ENCODE peak calls at places on chromosomes 1 and 21, in five cellular contexts. One of them, this sample, is unnamed.

GRCh38 chr1:11617314-11617713 is 36.9 kb downstream of the FBXO2 start:
- DNase-seq in MV-4-11: no peak
- DNase-seq in NCI-H1105: no peak
- DNase-seq in aorta: no peak
- DNase-seq in GM04503: no peak
- DNase-seq in this sample: peak; percentile 72

GRCh38 chr1:11337536-11338350 is 64.7 kb downstream of the UBIAD1 start:
- DNase-seq in MV-4-11: peak; percentile 7
- DNase-seq in NCI-H1105: peak; percentile 66
- DNase-seq in aorta: no peak
- DNase-seq in GM04503: no peak
- DNase-seq in this sample: peak; percentile 65

GRCh38 chr1:112957133-112957812 is 1.3 kb upstream of the SLC16A1 start:
- DNase-seq in MV-4-11: peak; percentile 24
- DNase-seq in NCI-H1105: no peak
- DNase-seq in aorta: no peak
- DNase-seq in GM04503: peak; percentile 87
- DNase-seq in this sample: peak; percentile 18

GRCh38 chr1:78843111-78843908 is 163.2 kb downstream of the ADGRL4 start:
- DNase-seq in MV-4-11: no peak
- DNase-seq in NCI-H1105: no peak
- DNase-seq in aorta: no peak
- DNase-seq in GM04503: no peak
- DNase-seq in this sample: no peak

GRCh38 chr1:27430903-27431653 is 38.7 kb downstream of the GPR3 start:
- DNase-seq in MV-4-11: peak; percentile 63
- DNase-seq in NCI-H1105: no peak
- DNase-seq in aorta: no peak
- DNase-seq in GM04503: no peak
- DNase-seq in this sample: no peak

GRCh38 chr1:52523376-52523775 is 29.5 kb downstream of the TUT4 start:
- DNase-seq in MV-4-11: no peak
- DNase-seq in NCI-H1105: no peak
- DNase-seq in aorta: no peak
- DNase-seq in GM04503: peak; percentile 23
- DNase-seq in this sample: no peak

GRCh38 chr1:151199860-151200581 is 1.7 kb downstream of the PIP5K1A start:
- DNase-seq in MV-4-11: peak; percentile 38
- DNase-seq in NCI-H1105: no peak
- DNase-seq in aorta: peak; percentile 14
- DNase-seq in GM04503: peak; percentile 74
- DNase-seq in this sample: no peak

GRCh38 chr1:88462481-88463261 is 221.4 kb upstream of the PKN2 start:
- DNase-seq in MV-4-11: no peak
- DNase-seq in NCI-H1105: peak; percentile 63
- DNase-seq in aorta: no peak
- DNase-seq in GM04503: no peak
- DNase-seq in this sample: peak; percentile 64

GRCh38 chr1:63073530-63074306 is 248.6 kb upstream of the FOXD3 start:
- DNase-seq in MV-4-11: no peak
- DNase-seq in NCI-H1105: peak; percentile 71
- DNase-seq in aorta: no peak
- DNase-seq in GM04503: no peak
- DNase-seq in this sample: no peak

GRCh38 chr1:26826261-26827201 is at the start of gene ZDHHC18:
- DNase-seq in MV-4-11: no peak
- DNase-seq in NCI-H1105: peak; percentile 58
- DNase-seq in aorta: peak; percentile 91
- DNase-seq in GM04503: no peak
- DNase-seq in this sample: peak; percentile 69

GRCh38 chr1:42845866-42846256 is 552 bp upstream of the ZNF691 start:
- DNase-seq in MV-4-11: no peak
- DNase-seq in NCI-H1105: no peak
- DNase-seq in aorta: no peak
- DNase-seq in GM04503: no peak
- DNase-seq in this sample: peak; percentile 18

GRCh38 chr1:224087358-224087757 is 26.6 kb upstream of the FBXO28 start:
- DNase-seq in MV-4-11: no peak
- DNase-seq in NCI-H1105: no peak
- DNase-seq in aorta: no peak
- DNase-seq in GM04503: no peak
- DNase-seq in this sample: no peak

GRCh38 chr1:72282271-72282656 is at the start of gene NEGR1:
- DNase-seq in MV-4-11: no peak
- DNase-seq in NCI-H1105: peak; percentile 74
- DNase-seq in aorta: peak; percentile 86
- DNase-seq in GM04503: peak; percentile 28
- DNase-seq in this sample: peak; percentile 74

GRCh38 chr1:20551945-20552727 is at the start of gene FAM43B:
- DNase-seq in MV-4-11: no peak
- DNase-seq in NCI-H1105: peak; percentile 66
- DNase-seq in aorta: peak; percentile 87
- DNase-seq in GM04503: no peak
- DNase-seq in this sample: no peak

GRCh38 chr1:216140650-216141547 is 282.3 kb downstream of the USH2A start:
- DNase-seq in MV-4-11: no peak
- DNase-seq in NCI-H1105: peak; percentile 50
- DNase-seq in aorta: no peak
- DNase-seq in GM04503: peak; percentile 24
- DNase-seq in this sample: peak; percentile 57

GRCh38 chr1:235473808-235474207 is 30.4 kb downstream of the B3GALNT2 start:
- DNase-seq in MV-4-11: no peak
- DNase-seq in NCI-H1105: no peak
- DNase-seq in aorta: no peak
- DNase-seq in GM04503: no peak
- DNase-seq in this sample: no peak

GRCh38 chr21:27423073-27423472 is 456.2 kb upstream of the ADAMTS5 start:
- DNase-seq in MV-4-11: no peak
- DNase-seq in NCI-H1105: no peak
- DNase-seq in aorta: peak; percentile 88
- DNase-seq in GM04503: peak; percentile 98
- DNase-seq in this sample: no peak

GRCh38 chr1:58657082-58657481 is 42.8 kb downstream of the MYSM1 start:
- DNase-seq in MV-4-11: no peak
- DNase-seq in NCI-H1105: peak; percentile 23
- DNase-seq in aorta: no peak
- DNase-seq in GM04503: no peak
- DNase-seq in this sample: no peak

GRCh38 chr1:176774224-176774623 is 311.2 kb downstream of the PAPPA2 start:
- DNase-seq in MV-4-11: no peak
- DNase-seq in NCI-H1105: no peak
- DNase-seq in aorta: no peak
- DNase-seq in GM04503: no peak
- DNase-seq in this sample: no peak

GRCh38 chr1:29542476-29543015 is 306.2 kb downstream of the PTPRU start:
- DNase-seq in MV-4-11: no peak
- DNase-seq in NCI-H1105: peak; percentile 70
- DNase-seq in aorta: no peak
- DNase-seq in GM04503: no peak
- DNase-seq in this sample: no peak

GRCh38 chr1:89310505-89310904 is 37.8 kb upstream of the GBP5 start:
- DNase-seq in MV-4-11: peak; percentile 18
- DNase-seq in NCI-H1105: no peak
- DNase-seq in aorta: no peak
- DNase-seq in GM04503: no peak
- DNase-seq in this sample: no peak

GRCh38 chr1:22975694-22976093 is 3.0 kb upstream of the LACTBL1 start:
- DNase-seq in MV-4-11: no peak
- DNase-seq in NCI-H1105: no peak
- DNase-seq in aorta: no peak
- DNase-seq in GM04503: no peak
- DNase-seq in this sample: no peak

GRCh38 chr1:89762801-89763648 is 57.8 kb upstream of the LRRC8D start:
- DNase-seq in MV-4-11: peak; percentile 81
- DNase-seq in NCI-H1105: peak; percentile 72
- DNase-seq in aorta: peak; percentile 95
- DNase-seq in GM04503: no peak
- DNase-seq in this sample: peak; percentile 86

GRCh38 chr21:32803651-32804050 is 32.1 kb upstream of the PAXBP1 start:
- DNase-seq in MV-4-11: peak; percentile 68
- DNase-seq in NCI-H1105: no peak
- DNase-seq in aorta: no peak
- DNase-seq in GM04503: no peak
- DNase-seq in this sample: no peak

GRCh38 chr1:56663846-56664245 is 18.7 kb downstream of the PRKAA2 start:
- DNase-seq in MV-4-11: no peak
- DNase-seq in NCI-H1105: no peak
- DNase-seq in aorta: no peak
- DNase-seq in GM04503: no peak
- DNase-seq in this sample: no peak

GRCh38 chr1:150142083-150142482 is 7.6 kb upstream of the PLEKHO1 start:
- DNase-seq in MV-4-11: no peak
- DNase-seq in NCI-H1105: no peak
- DNase-seq in aorta: no peak
- DNase-seq in GM04503: no peak
- DNase-seq in this sample: no peak

GRCh38 chr1:19096036-19096833 is 113.8 kb downstream of the UBR4 start:
- DNase-seq in MV-4-11: no peak
- DNase-seq in NCI-H1105: no peak
- DNase-seq in aorta: no peak
- DNase-seq in GM04503: no peak
- DNase-seq in this sample: no peak

GRCh38 chr1:156926175-156926574 is 5.7 kb downstream of the LRRC71 start:
- DNase-seq in MV-4-11: peak; percentile 98
- DNase-seq in NCI-H1105: peak; percentile 71
- DNase-seq in aorta: peak; percentile 75
- DNase-seq in GM04503: no peak
- DNase-seq in this sample: peak; percentile 72

GRCh38 chr1:1080951-1081310 is 6.8 kb upstream of the RNF223 start:
- DNase-seq in MV-4-11: no peak
- DNase-seq in NCI-H1105: no peak
- DNase-seq in aorta: peak; percentile 72
- DNase-seq in GM04503: no peak
- DNase-seq in this sample: no peak

GRCh38 chr1:180241716-180242544 is 11.9 kb downstream of the LHX4 start:
- DNase-seq in MV-4-11: peak; percentile 46
- DNase-seq in NCI-H1105: no peak
- DNase-seq in aorta: peak; percentile 9
- DNase-seq in GM04503: no peak
- DNase-seq in this sample: no peak

GRCh38 chr1:192976576-192976975 is 82.6 kb downstream of the UCHL5 start:
- DNase-seq in MV-4-11: no peak
- DNase-seq in NCI-H1105: no peak
- DNase-seq in aorta: no peak
- DNase-seq in GM04503: no peak
- DNase-seq in this sample: no peak

This sample was measured in NCI-H345.